ENCODE peak calls at places on chromosomes 6 and 20, in seven cellular contexts. P is WTC11; X is CD8-positive, alpha-beta T cell; S is COR-L47; U is progenitor cell of endocrine pancreas; E is KG1; D is foreskin fibroblast. O is an unnamed sample.

GRCh38 chr6:41191569-41191968 is 9.4 kb downstream of the TREML2 start:
- DNase-seq in E (no peak), S (no peak), U (no peak), D (no peak), P (peak), X (no peak), O (no peak)

GRCh38 chr6:108260126-108260808 is 573 bp downstream of the SNX3 start:
- DNase-seq in X (peak), S (peak), U (no peak), E (peak), D (peak), P (peak), O (peak)

GRCh38 chr6:42335896-42336295 is 115.8 kb downstream of the TRERF1 start:
- DNase-seq in E (no peak), X (no peak), P (no peak), U (no peak), S (no peak), D (peak), O (no peak)

GRCh38 chr20:4740774-4741431 is 19.2 kb downstream of the PRND start:
- DNase-seq in U (peak), E (peak), X (peak), D (peak), S (peak), P (peak), O (peak)

GRCh38 chr6:12286381-12287132 is 3.6 kb upstream of the EDN1 start:
- DNase-seq in P (no peak), X (no peak), U (no peak), E (peak), D (peak), S (no peak), O (no peak)

GRCh38 chr6:3695065-3695830 is 56.3 kb downstream of the PXDC1 start:
- DNase-seq in D (no peak), E (no peak), P (no peak), U (no peak), S (no peak), X (no peak), O (no peak)

GRCh38 chr6:104705095-104705707 is 154.5 kb downstream of the HACE1 start:
- DNase-seq in S (no peak), D (peak), E (peak), U (no peak), P (no peak), X (peak), O (no peak)

GRCh38 chr6:118284736-118285360 is 263.2 kb upstream of the PLN start:
- DNase-seq in E (peak), S (no peak), U (no peak), D (peak), P (no peak), X (no peak), O (no peak)

GRCh38 chr6:107423474-107423873 is 35.9 kb downstream of the PDSS2 start:
- DNase-seq in X (no peak), S (no peak), U (no peak), D (no peak), E (no peak), P (no peak), O (no peak)

GRCh38 chr20:38308447-38308846 is 4.5 kb downstream of the BPI start:
- DNase-seq in D (no peak), P (no peak), E (no peak), X (no peak), S (no peak), U (no peak), O (no peak)

GRCh38 chr6:98828991-98829411 is 5.4 kb upstream of the POU3F2 start:
- DNase-seq in X (no peak), E (no peak), P (peak), S (no peak), D (no peak), U (no peak), O (peak)

GRCh38 chr20:5642155-5642981 is 107.8 kb upstream of the SHLD1 start:
- DNase-seq in P (no peak), S (peak), X (no peak), E (peak), D (peak), U (no peak), O (no peak)

GRCh38 chr20:23841693-23842092 is 15.2 kb upstream of the CST2 start:
- DNase-seq in X (no peak), S (no peak), P (no peak), U (no peak), E (no peak), D (no peak), O (no peak)

GRCh38 chr6:73308712-73309533 is 45.2 kb downstream of the DPPA5 start:
- DNase-seq in S (peak), X (no peak), P (peak), U (no peak), D (peak), E (no peak), O (peak)

GRCh38 chr6:43328528-43328927 is 19.9 kb upstream of the CRIP3 start:
- DNase-seq in U (no peak), P (no peak), D (peak), S (no peak), E (no peak), X (no peak), O (no peak)

GRCh38 chr6:15264902-15265761 is 19.3 kb downstream of the JARID2 start:
- DNase-seq in X (no peak), U (no peak), P (no peak), S (no peak), D (peak), E (no peak), O (peak)

GRCh38 chr6:167799033-167799933 is 27.4 kb upstream of the AFDN start:
- DNase-seq in X (no peak), E (no peak), S (no peak), P (no peak), D (no peak), U (no peak), O (no peak)

GRCh38 chr6:108837236-108837971 is 10.8 kb upstream of the ARMC2 start:
- DNase-seq in S (no peak), E (no peak), X (no peak), D (no peak), P (no peak), U (no peak), O (no peak)

GRCh38 chr6:99307295-99307907 is 42.1 kb downstream of the FAXC start:
- DNase-seq in E (no peak), S (no peak), P (no peak), X (no peak), D (no peak), U (no peak), O (no peak)